ENCODE peak calls at places on chromosomes 13 and 19, in ten cellular contexts. M is cardiac muscle cell; I is left lung; Z is endodermal cell; U is fibroblast of lung; O is pancreas; J is neural progenitor cell; F is CD8-positive, alpha-beta T cell; Y is OCI-LY7; P is upper lobe of left lung. H is an unnamed sample.

GRCh38 chr19:55083004-55083850 is 7.6 kb downstream of the EPS8L1 start:
- DNase-seq in I (no peak), P (no peak), F (no peak), U (no peak), Y (no peak), O (peak; percentile 46), Z (peak; percentile 81), M (no peak), J (no peak), H (no peak)

GRCh38 chr19:873084-874019 is 13.9 kb downstream of the CFD start:
- DNase-seq in F (peak; percentile 74), O (no peak), U (peak; percentile 64), I (no peak), Y (peak; percentile 94), P (no peak), Z (peak; percentile 82), M (peak; percentile 36), J (peak; percentile 62), H (no peak)

GRCh38 chr19:55032170-55032569 is 5.9 kb downstream of the GP6 start:
- DNase-seq in J (no peak), U (no peak), O (no peak), M (no peak), Y (no peak), I (no peak), F (no peak), Z (no peak), P (no peak), H (no peak)

GRCh38 chr19:33676999-33677665 is 55.4 kb downstream of the CHST8 start:
- DNase-seq in O (no peak), Z (no peak), P (no peak), I (no peak), M (no peak), U (no peak), Y (no peak), F (no peak), J (no peak), H (peak; percentile 9)

GRCh38 chr13:43227721-43228120 is 204.3 kb downstream of the DNAJC15 start:
- DNase-seq in Z (no peak), Y (no peak), M (no peak), O (no peak), F (no peak), P (no peak), U (no peak), I (no peak), J (no peak), H (no peak)

GRCh38 chr19:39301021-39301420 is 4.8 kb downstream of the IFNL1 start:
- DNase-seq in F (no peak), U (no peak), O (no peak), Z (no peak), M (no peak), P (no peak), Y (no peak), I (no peak), J (no peak), H (no peak)

GRCh38 chr19:49555600-49556411 is 24.6 kb downstream of the NOSIP start:
- DNase-seq in I (peak; percentile 81), M (peak; percentile 90), U (peak; percentile 56), Z (peak; percentile 98), F (peak; percentile 66), Y (peak; percentile 71), O (peak; percentile 95), P (peak; percentile 88), J (peak; percentile 97), H (peak; percentile 53)

GRCh38 chr13:110463876-110464510 is 97.5 kb downstream of the RAB20 start:
- DNase-seq in F (no peak), P (peak; percentile 44), Z (no peak), I (peak; percentile 53), J (no peak), M (no peak), O (no peak), Y (no peak), U (no peak), H (no peak)

GRCh38 chr19:5334366-5334739 is 6.3 kb downstream of the PTPRS start:
- DNase-seq in Y (no peak), P (no peak), U (no peak), J (no peak), Z (no peak), I (no peak), F (no peak), M (no peak), O (no peak), H (no peak)

GRCh38 chr19:5337126-5337525 is 3.5 kb downstream of the PTPRS start:
- DNase-seq in M (no peak), O (no peak), J (no peak), Y (no peak), U (no peak), Z (no peak), P (no peak), I (no peak), F (no peak), H (no peak)

GRCh38 chr19:5335101-5335500 is 5.5 kb downstream of the PTPRS start:
- DNase-seq in I (no peak), M (no peak), F (no peak), U (no peak), Z (no peak), P (no peak), Y (no peak), J (no peak), O (no peak), H (no peak)

GRCh38 chr19:5336195-5336965 is 4.2 kb downstream of the PTPRS start:
- DNase-seq in U (no peak), P (no peak), Z (no peak), Y (peak; percentile 48), F (no peak), M (no peak), J (peak; percentile 29), O (no peak), I (no peak), H (no peak)

GRCh38 chr19:5335593-5335992 is 5.0 kb downstream of the PTPRS start:
- DNase-seq in J (no peak), O (no peak), P (no peak), M (no peak), I (no peak), Y (no peak), F (no peak), U (no peak), Z (no peak), H (no peak)
- H3K4me1 ChIP-seq in J (peaks cover 28% of the 10 kb centered on the region), O (peaks cover 5% of the 10 kb centered on the region), P (peaks cover 14% of the 10 kb centered on the region), M (peaks cover 15% of the 10 kb centered on the region), I (peaks cover 13% of the 10 kb centered on the region), Y (peaks cover 41% of the 10 kb centered on the region), F (peaks cover 14% of the 10 kb centered on the region), U (no peaks in the 10 kb centered on the region), Z (peaks cover 5% of the 10 kb centered on the region), H (peaks cover 16% of the 10 kb centered on the region)

GRCh38 chr13:75222031-75222430 is 259.9 kb downstream of the TBC1D4 start:
- DNase-seq in M (no peak), J (no peak), Z (no peak), I (no peak), F (no peak), Y (no peak), U (peak; percentile 65), O (no peak), P (no peak), H (no peak)

GRCh38 chr13:75219479-75220237 is 262.3 kb downstream of the TBC1D4 start:
- DNase-seq in Y (peak; percentile 66), Z (peak; percentile 94), P (peak; percentile 74), M (peak; percentile 84), I (peak; percentile 71), J (peak; percentile 86), F (peak; percentile 67), O (peak; percentile 80), U (peak; percentile 73), H (peak; percentile 79)

GRCh38 chr13:75214846-75215245 is 267.1 kb downstream of the TBC1D4 start:
- DNase-seq in I (no peak), P (no peak), Z (no peak), U (no peak), M (no peak), Y (no peak), J (no peak), F (no peak), O (no peak), H (no peak)

GRCh38 chr13:75220238-75220542 is 261.8 kb downstream of the TBC1D4 start:
- DNase-seq in Y (no peak), I (no peak), U (no peak), Z (no peak), P (no peak), F (no peak), M (no peak), J (no peak), O (no peak), H (no peak)

GRCh38 chr13:75217949-75218348 is 264.0 kb downstream of the TBC1D4 start:
- DNase-seq in O (no peak), I (no peak), P (no peak), M (peak; percentile 28), J (peak; percentile 35), Y (no peak), U (peak; percentile 28), Z (no peak), F (no peak), H (no peak)
- TF ChIP-seq CTCF in O (no peak), I (no peak), P (no peak), M (no peak), J (no peak), Y (peak; percentile 10), U (no peak), Z (no peak), F (no peak), H (no peak)

GRCh38 chr13:25882732-25883357 is 169.0 kb downstream of the SHISA2 start:
- DNase-seq in U (no peak), I (no peak), Z (peak; percentile 59), O (no peak), P (no peak), M (no peak), Y (no peak), F (no peak), J (peak; percentile 39), H (no peak)

GRCh38 chr13:25881946-25882574 is 169.8 kb downstream of the SHISA2 start:
- DNase-seq in I (no peak), M (no peak), O (no peak), U (peak; percentile 57), Z (peak; percentile 74), Y (no peak), J (peak; percentile 91), P (no peak), F (no peak), H (no peak)

GRCh38 chr13:25876256-25876655 is 175.6 kb downstream of the SHISA2 start:
- DNase-seq in U (no peak), J (no peak), Z (no peak), M (no peak), O (no peak), I (no peak), P (no peak), F (no peak), Y (no peak), H (no peak)

GRCh38 chr13:25881136-25881926 is 170.5 kb downstream of the SHISA2 start:
- DNase-seq in M (no peak), Z (no peak), Y (no peak), F (no peak), O (no peak), J (no peak), P (no peak), I (no peak), U (peak; percentile 23), H (no peak)

GRCh38 chr13:25879466-25879865 is 172.3 kb downstream of the SHISA2 start:
- DNase-seq in Z (no peak), P (no peak), M (no peak), U (no peak), J (no peak), Y (no peak), F (no peak), I (no peak), O (no peak), H (no peak)
- H3K4me1 ChIP-seq in Z (peaks cover 19% of the 10 kb centered on the region), P (no peaks in the 10 kb centered on the region), M (no peaks in the 10 kb centered on the region), U (no peaks in the 10 kb centered on the region), J (peaks cover 66% of the 10 kb centered on the region), Y (no peaks in the 10 kb centered on the region), F (peaks cover 69% of the 10 kb centered on the region), I (no peaks in the 10 kb centered on the region), O (no peaks in the 10 kb centered on the region), H (peaks cover 9% of the 10 kb centered on the region)

GRCh38 chr19:13869324-13869723 is 7.6 kb upstream of the NANOS3 start:
- DNase-seq in J (no peak), O (peak; percentile 17), I (no peak), M (no peak), Z (no peak), U (no peak), Y (no peak), P (no peak), F (no peak), H (no peak)

GRCh38 chr19:13872339-13872694 is 4.6 kb upstream of the NANOS3 start:
- DNase-seq in Z (no peak), J (no peak), Y (no peak), U (no peak), P (no peak), F (no peak), O (no peak), I (no peak), M (no peak), H (no peak)

GRCh38 chr19:13875824-13876223 is 1.1 kb upstream of the NANOS3 start:
- DNase-seq in P (no peak), Y (no peak), I (no peak), M (no peak), O (no peak), F (no peak), U (no peak), J (no peak), Z (no peak), H (no peak)

GRCh38 chr19:13873776-13874515 is 3.0 kb upstream of the NANOS3 start:
- DNase-seq in F (no peak), Z (peak; percentile 44), M (no peak), J (no peak), P (no peak), I (no peak), U (no peak), Y (no peak), O (peak; percentile 37), H (no peak)

GRCh38 chr19:13872695-13873389 is 4.1 kb upstream of the NANOS3 start:
- DNase-seq in O (peak; percentile 57), J (peak; percentile 89), I (no peak), M (peak; percentile 70), U (no peak), Y (no peak), P (no peak), Z (peak; percentile 91), F (no peak), H (no peak)
- TF ChIP-seq CTCF in O (no peak), J (peak; percentile 54), I (no peak), M (peak; percentile 29), U (no peak), Y (peak; percentile 55), P (peak; percentile 10), Z (peak; percentile 35), F (peak; percentile 13), H (no peak)

H was measured in tibial artery.